ENCODE peak calls at places on chromosomes 1 and 21, in five cellular contexts. X, L, I, T and Q are unnamed samples.

GRCh38 chr1:206470692-206471414 is 577 bp downstream of the IKBKE start:
- DNase-seq in T (no peak), X (peak; percentile 74), L (peak; percentile 12), I (peak; percentile 95), Q (no peak)

GRCh38 chr21:14581902-14582457 is 35.9 kb upstream of the SAMSN1 start:
- DNase-seq in X (no peak), T (no peak), I (no peak), L (no peak), Q (no peak)

GRCh38 chr1:70044832-70045231 is 160.5 kb downstream of the LRRC40 start:
- DNase-seq in T (no peak), L (no peak), X (peak; percentile 40), I (peak; percentile 52), Q (no peak)

GRCh38 chr1:200644021-200644420 is 23.5 kb upstream of the KIF14 start:
- DNase-seq in I (no peak), L (no peak), T (no peak), X (no peak), Q (no peak)

GRCh38 chr1:27655151-27655929 is 16.7 kb downstream of the IFI6 start:
- DNase-seq in I (no peak), X (no peak), L (no peak), T (no peak), Q (no peak)

GRCh38 chr1:20483833-20484525 is 2.0 kb downstream of the CAMK2N1 start:
- DNase-seq in I (peak; percentile 41), L (peak; percentile 50), X (no peak), T (no peak), Q (no peak)

GRCh38 chr1:207241164-207241934 is 80.1 kb upstream of the CD55 start:
- DNase-seq in T (no peak), X (no peak), I (no peak), L (peak; percentile 44), Q (no peak)

GRCh38 chr1:187051618-187052232 is 223.0 kb downstream of the PLA2G4A start:
- DNase-seq in T (no peak), I (peak; percentile 48), X (peak; percentile 42), L (peak; percentile 68), Q (no peak)

GRCh38 chr1:19894218-19894617 is 12.0 kb downstream of the OTUD3 start:
- DNase-seq in X (no peak), I (no peak), L (no peak), T (no peak), Q (no peak)

GRCh38 chr1:202708456-202709275 is 1.6 kb downstream of the SYT2 start:
- DNase-seq in T (no peak), I (no peak), L (no peak), X (no peak), Q (no peak)

GRCh38 chr1:232579958-232580705 is 49.8 kb downstream of the SIPA1L2 start:
- DNase-seq in I (peak; percentile 23), L (no peak), X (peak; percentile 55), T (no peak), Q (no peak)

GRCh38 chr1:8211620-8212442 is 106.1 kb upstream of the SLC45A1 start:
- DNase-seq in X (peak; percentile 99), L (peak; percentile 78), T (no peak), I (peak; percentile 81), Q (no peak)

GRCh38 chr1:68293122-68293521 is 60.8 kb upstream of the WLS start:
- DNase-seq in X (no peak), I (no peak), T (no peak), L (no peak), Q (no peak)

GRCh38 chr1:11800391-11800755 is 5.4 kb downstream of the MTHFR start:
- DNase-seq in T (no peak), L (no peak), I (no peak), X (no peak), Q (no peak)

GRCh38 chr1:205665216-205665757 is 15.0 kb downstream of the SLC45A3 start:
- DNase-seq in X (no peak), L (peak; percentile 46), T (no peak), I (peak; percentile 67), Q (no peak)

GRCh38 chr1:45544530-45544929 is 6.1 kb upstream of the AKR1A1 start:
- DNase-seq in X (no peak), I (no peak), T (no peak), L (no peak), Q (no peak)

GRCh38 chr1:6345009-6345408 is 48.6 kb downstream of the ACOT7 start:
- DNase-seq in L (no peak), X (no peak), I (peak; percentile 32), T (no peak), Q (no peak)

GRCh38 chr21:32940079-32941014 is 85.4 kb upstream of the OLIG2 start:
- DNase-seq in X (peak; percentile 36), T (no peak), I (peak; percentile 67), L (peak; percentile 48), Q (no peak)

GRCh38 chr1:209585672-209586071 is 2.2 kb downstream of the CAMK1G start:
- DNase-seq in I (peak; percentile 39), T (peak; percentile 55), X (peak; percentile 65), L (no peak), Q (no peak)

GRCh38 chr1:10283318-10283984 is 73.1 kb downstream of the KIF1B start:
- DNase-seq in I (peak; percentile 73), L (peak; percentile 13), X (no peak), T (no peak), Q (no peak)

GRCh38 chr1:230591676-230592075 is 50.6 kb upstream of the COG2 start:
- DNase-seq in L (no peak), T (no peak), X (no peak), I (no peak), Q (no peak)

GRCh38 chr21:14773777-14774345 is 227.7 kb upstream of the SAMSN1 start:
- DNase-seq in X (no peak), I (peak; percentile 43), L (peak; percentile 19), T (peak; percentile 15), Q (no peak)

GRCh38 chr1:95018602-95019369 is 54.0 kb downstream of the ALG14 start:
- DNase-seq in X (peak; percentile 48), L (no peak), I (peak; percentile 80), T (no peak), Q (no peak)

GRCh38 chr1:230012742-230013141 is 54.3 kb upstream of the GALNT2 start:
- DNase-seq in I (no peak), X (no peak), T (no peak), L (no peak), Q (no peak)

GRCh38 chr1:246800800-246801199 is 76.6 kb downstream of the SCCPDH start:
- DNase-seq in I (no peak), T (no peak), X (no peak), L (no peak), Q (no peak)

GRCh38 chr1:204286841-204287387 is 72.8 kb downstream of the PLEKHA6 start:
- DNase-seq in L (peak; percentile 67), X (peak; percentile 61), T (no peak), I (peak; percentile 60), Q (peak; percentile 56)

GRCh38 chr1:1943834-1944570 is 24.9 kb upstream of the TMEM52 start:
- DNase-seq in T (no peak), L (peak; percentile 58), X (peak; percentile 27), I (peak; percentile 48), Q (no peak)

GRCh38 chr1:185670187-185670627 is 64.0 kb upstream of the HMCN1 start:
- DNase-seq in I (peak; percentile 60), T (no peak), X (peak; percentile 39), L (peak; percentile 67), Q (no peak)

GRCh38 chr1:32521165-32521564 is 18.1 kb upstream of the ZBTB8A start:
- DNase-seq in L (peak; percentile 40), T (no peak), I (no peak), X (peak; percentile 28), Q (no peak)